ENCODE peak calls at places on chromosomes 6 and 20, in four cellular contexts. M, C, G and L are unnamed samples.

GRCh38 chr6:34656378-34657036 is 40.1 kb downstream of the ILRUN start:
- DNase-seq in M (peak), C (peak), G (peak), L (peak)

GRCh38 chr6:1604347-1604990 is 5.2 kb upstream of the FOXC1 start:
- DNase-seq in M (peak), C (peak), G (peak), L (peak)

GRCh38 chr6:136816716-136817115 is 5.7 kb upstream of the PEX7 start:
- DNase-seq in M (no peak), C (no peak), G (no peak), L (no peak)

GRCh38 chr6:133504761-133505160 is 263.6 kb downstream of the EYA4 start:
- DNase-seq in M (peak), C (no peak), G (no peak), L (no peak)

GRCh38 chr6:11232968-11233626 is 629 bp upstream of the NEDD9 start:
- DNase-seq in M (no peak), C (peak), G (no peak), L (no peak)

GRCh38 chr6:158011478-158011920 is 29.8 kb downstream of the SYNJ2 start:
- DNase-seq in M (peak), C (no peak), G (no peak), L (no peak)

GRCh38 chr6:157531986-157532365 is 151.0 kb downstream of the ZDHHC14 start:
- DNase-seq in M (no peak), C (no peak), G (no peak), L (no peak)

GRCh38 chr6:143097224-143097795 is 36.6 kb downstream of the AIG1 start:
- DNase-seq in M (no peak), C (no peak), G (no peak), L (no peak)

GRCh38 chr6:24883618-24884017 is 52.1 kb downstream of the RIPOR2 start:
- DNase-seq in M (peak), C (peak), G (peak), L (no peak)

GRCh38 chr6:98838027-98838426 is 3.7 kb downstream of the POU3F2 start:
- DNase-seq in M (no peak), C (no peak), G (no peak), L (no peak)

GRCh38 chr6:3386374-3386857 is 70.4 kb downstream of the SLC22A23 start:
- DNase-seq in M (no peak), C (no peak), G (no peak), L (no peak)

GRCh38 chr6:56663344-56663743 is 20.7 kb upstream of the DST start:
- DNase-seq in M (no peak), C (peak), G (no peak), L (no peak)

GRCh38 chr20:54257090-54257816 is 49.4 kb downstream of the PFDN4 start:
- DNase-seq in M (peak), C (peak), G (no peak), L (no peak)

GRCh38 chr20:25457886-25458680 is 50.6 kb downstream of the GINS1 start:
- DNase-seq in M (no peak), C (no peak), G (no peak), L (no peak)

GRCh38 chr6:403659-404655 is 12.4 kb downstream of the IRF4 start:
- DNase-seq in M (no peak), C (no peak), G (no peak), L (no peak)

GRCh38 chr6:3211681-3212080 is 15.8 kb downstream of the TUBB2B start:
- DNase-seq in M (no peak), C (peak), G (no peak), L (no peak)

GRCh38 chr20:38337561-38338140 is 8.6 kb upstream of the LBP start:
- DNase-seq in M (no peak), C (peak), G (peak), L (peak)

GRCh38 chr20:19867074-19867473 is 109.0 kb downstream of the RIN2 start:
- DNase-seq in M (peak), C (peak), G (no peak), L (no peak)

GRCh38 chr20:63937596-63937995 is 18.6 kb downstream of the UCKL1 start:
- DNase-seq in M (no peak), C (peak), G (no peak), L (no peak)

GRCh38 chr20:18715564-18715963 is 98.0 kb upstream of the SCP2D1 start:
- DNase-seq in M (no peak), C (no peak), G (no peak), L (no peak)

GRCh38 chr6:157323924-157324276 is 581 bp upstream of the TMEM242 start:
- DNase-seq in M (peak), C (peak), G (peak), L (peak)

GRCh38 chr6:11632231-11632630 is 94.7 kb downstream of the TMEM170B start:
- DNase-seq in M (no peak), C (peak), G (no peak), L (no peak)

GRCh38 chr20:23228912-23229311 is 121.7 kb upstream of the NXT1 start:
- DNase-seq in M (peak), C (peak), G (no peak), L (no peak)

DNA sequence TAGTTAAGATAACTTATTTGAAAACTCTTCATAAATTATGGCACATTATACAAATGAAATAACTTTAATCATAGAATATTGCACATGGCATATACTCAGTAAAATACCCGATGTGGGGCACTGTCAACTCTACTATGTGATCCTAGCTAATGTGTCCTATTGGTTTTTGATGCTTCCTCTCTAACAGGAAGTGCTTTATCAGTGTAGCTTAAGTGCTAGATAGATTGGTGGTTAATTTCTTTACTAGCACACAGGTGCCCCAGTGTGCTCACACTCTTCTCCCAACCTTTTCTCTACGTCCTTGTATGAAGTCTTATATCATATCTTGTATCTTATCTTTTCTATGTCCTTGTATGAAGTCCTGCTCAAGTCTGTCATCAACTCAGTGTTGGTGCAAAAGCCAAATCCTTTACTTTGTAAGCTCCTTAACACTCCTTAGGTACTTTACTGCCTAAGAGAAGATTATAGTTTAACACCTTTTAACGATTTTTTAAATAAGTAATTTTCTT is 358.9 kb downstream of the CENPW start:
- DNase-seq in M (no peak), C (no peak), G (no peak), L (no peak)
- H2AFZ ChIP-seq in M (no peak), C (no peak), G (no peak), L (no peak)

DNA sequence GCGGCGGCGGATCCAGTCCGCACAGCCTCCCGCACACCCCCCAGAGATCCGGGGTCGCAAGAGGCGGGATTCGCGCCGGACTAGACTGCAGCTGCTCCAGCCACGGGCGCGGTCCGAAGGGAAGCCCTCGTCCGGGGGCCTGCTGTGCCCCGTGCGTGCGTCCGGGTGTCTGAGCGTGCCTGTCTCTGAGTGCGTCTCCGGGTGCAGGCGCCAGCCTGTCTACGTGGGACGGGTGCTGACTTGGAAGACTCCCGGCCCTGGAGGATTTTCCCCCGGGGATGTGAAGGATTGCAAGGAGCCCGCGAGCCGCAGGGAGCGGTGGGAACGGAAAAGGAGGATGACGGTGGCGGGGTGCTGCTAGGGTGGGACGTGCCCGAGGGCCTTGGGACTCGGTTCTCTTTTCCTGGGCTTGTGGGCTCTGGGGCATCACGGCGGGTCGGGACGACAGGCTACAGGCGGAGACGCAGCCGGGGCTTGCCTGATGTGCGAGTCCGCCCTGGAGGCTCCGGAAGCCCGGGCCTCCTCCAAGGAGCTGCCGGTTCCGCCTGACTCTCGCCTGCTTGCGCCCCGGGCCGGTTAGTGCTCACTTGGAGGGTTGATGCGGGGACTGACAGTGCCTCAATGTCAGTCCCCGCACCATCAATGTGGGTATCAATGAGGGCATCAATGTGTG is 5.7 kb downstream of the MAFB start:
- DNase-seq in M (no peak), C (peak), G (no peak), L (no peak)
- H2AFZ ChIP-seq in M (no peak), C (peak), G (no peak), L (no peak)

GRCh38 chr6:54244430-54244829 is 63.8 kb upstream of the TINAG start:
- DNase-seq in M (peak), C (peak), G (peak), L (peak)

GRCh38 chr6:54245265-54245664 is 63.0 kb upstream of the TINAG start:
- DNase-seq in M (no peak), C (no peak), G (no peak), L (no peak)

GRCh38 chr6:54248319-54248718 is 59.9 kb upstream of the TINAG start:
- DNase-seq in M (no peak), C (no peak), G (no peak), L (no peak)

GRCh38 chr6:54238407-54238806 is 69.8 kb upstream of the TINAG start:
- DNase-seq in M (peak), C (peak), G (no peak), L (no peak)

DNA sequence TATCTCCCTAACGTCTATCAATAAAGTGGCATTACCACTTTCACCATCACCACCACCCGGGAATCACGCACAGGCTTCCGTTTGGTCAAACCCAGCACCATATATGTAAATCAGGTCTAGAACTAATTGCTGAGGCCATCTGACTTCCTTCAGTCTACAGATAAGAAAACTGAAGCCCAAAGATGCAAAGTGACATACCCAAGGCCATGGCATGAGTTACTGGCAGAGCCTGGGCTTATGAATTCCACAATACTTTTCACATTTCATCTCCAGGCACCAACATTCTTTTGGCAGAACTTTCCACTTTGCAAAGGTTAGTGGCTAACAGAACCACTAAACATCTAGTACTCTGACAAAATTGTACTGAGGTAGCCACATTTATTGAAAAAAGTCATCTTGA is 64.5 kb upstream of the TINAG start:
- DNase-seq in M (no peak), C (no peak), G (no peak), L (no peak)
- H2AFZ ChIP-seq in M (no peak), C (no peak), G (no peak), L (no peak)

DNA sequence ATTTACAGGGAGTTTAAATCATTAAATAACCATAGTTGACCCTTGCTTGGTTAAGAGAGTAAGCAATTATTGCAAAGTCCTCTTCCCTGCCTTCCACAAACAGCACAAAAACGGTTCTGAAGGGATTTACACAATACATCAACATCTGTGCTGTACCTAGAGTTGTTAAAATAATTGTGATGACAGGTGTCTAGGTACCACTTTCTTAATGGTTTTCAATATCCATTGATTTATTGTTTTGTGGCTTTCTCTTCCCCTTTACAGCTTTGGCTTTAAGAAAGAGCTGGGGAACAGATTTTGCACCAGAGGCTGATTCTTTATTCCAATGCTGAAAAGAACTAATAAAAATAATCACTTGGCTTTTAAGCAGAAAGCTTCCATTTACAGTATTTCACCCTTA is 598 bp upstream of the SOX4 start:
- DNase-seq in M (no peak), C (no peak), G (no peak), L (no peak)
- H2AFZ ChIP-seq in M (peak), C (peak), G (peak), L (no peak)

GRCh38 chr6:90346729-90347128 is 50.1 kb upstream of the BACH2 start:
- DNase-seq in M (no peak), C (no peak), G (no peak), L (no peak)
- H2AFZ ChIP-seq in M (no peak), C (no peak), G (no peak), L (no peak)